ENCODE peak calls at places on chromosome 21, in four cellular contexts. I, E, H and B are unnamed samples. For H3K4me1, the result is how much of the 10 kb centered on the place peaks cover.

GRCh38 chr21:40845621-40846020 is 1.3 kb downstream of the DSCAM start:
- DNase-seq in I (no peak), E (no peak), H (no peak), B (no peak)

GRCh38 chr21:42650033-42650370 is 3.4 kb upstream of the PDE9A start:
- DNase-seq in I (no peak), E (peak), H (no peak), B (no peak)

GRCh38 chr21:32520885-32521735 is 64.2 kb downstream of the TCP10L start:
- DNase-seq in I (peak), E (peak), H (no peak), B (no peak)

GRCh38 chr21:28776251-28776650 is 216.4 kb downstream of the LTN1 start:
- DNase-seq in I (no peak), E (no peak), H (no peak), B (no peak)

GRCh38 chr21:46067505-46068201 is 30.3 kb upstream of the COL6A2 start:
- DNase-seq in I (no peak), E (peak), H (no peak), B (no peak)

GRCh38 chr21:45994086-45994661 is 12.6 kb downstream of the COL6A1 start:
- DNase-seq in I (peak), E (peak), H (no peak), B (no peak)

GRCh38 chr21:43318841-43319781 is 107.8 kb downstream of the SIK1 start:
- DNase-seq in I (no peak), E (no peak), H (no peak), B (no peak)

GRCh38 chr21:33372582-33372981 is 30.6 kb upstream of the IFNGR2 start:
- DNase-seq in I (no peak), E (no peak), H (no peak), B (no peak)

GRCh38 chr21:40381111-40381510 is 465.8 kb downstream of the DSCAM start:
- DNase-seq in I (no peak), E (no peak), H (no peak), B (no peak)

GRCh38 chr21:32367158-32367557 is 25.7 kb downstream of the URB1 start:
- DNase-seq in I (no peak), E (no peak), H (no peak), B (no peak)

GRCh38 chr21:36891692-36892091 is 74.8 kb downstream of the HLCS start:
- DNase-seq in I (no peak), E (no peak), H (no peak), B (no peak)

GRCh38 chr21:25977068-25977611 is 193.4 kb downstream of the APP start:
- DNase-seq in I (no peak), E (no peak), H (no peak), B (no peak)

GRCh38 chr21:42214921-42215320 is 4.0 kb upstream of the ABCG1 start:
- DNase-seq in I (no peak), E (no peak), H (no peak), B (no peak)

GRCh38 chr21:17554619-17555472 is 42.0 kb downstream of the CXADR start:
- DNase-seq in I (no peak), E (no peak), H (peak), B (no peak)

GRCh38 chr21:22890656-22891055 is 1892.4 kb downstream of the NCAM2 start:
- DNase-seq in I (no peak), E (no peak), H (no peak), B (no peak)

GRCh38 chr21:37045139-37045538 is 27.7 kb downstream of the PIGP start:
- DNase-seq in I (no peak), E (no peak), H (no peak), B (peak)

GRCh38 chr21:29434081-29434480 is 135.4 kb downstream of the BACH1 start:
- DNase-seq in I (no peak), E (no peak), H (no peak), B (no peak)

GRCh38 chr21:31078216-31078615 is 39.9 kb upstream of the KRTAP19-8 start:
- DNase-seq in I (no peak), E (no peak), H (no peak), B (no peak)

GRCh38 chr21:29145837-29146453 is 15.5 kb downstream of the MAP3K7CL start:
- DNase-seq in I (no peak), E (no peak), H (no peak), B (no peak)

GRCh38 chr21:32604484-32604883 is 7.7 kb downstream of the CFAP298 start:
- DNase-seq in I (no peak), E (no peak), H (no peak), B (no peak)

GRCh38 chr21:43331111-43331961 is 95.6 kb downstream of the SIK1 start:
- DNase-seq in I (no peak), E (no peak), H (no peak), B (no peak)

GRCh38 chr21:39851219-39851618 is 16.0 kb upstream of the PCP4 start:
- DNase-seq in I (no peak), E (no peak), H (no peak), B (no peak)

GRCh38 chr21:27693376-27693775 is 726.5 kb upstream of the ADAMTS5 start:
- DNase-seq in I (no peak), E (no peak), H (no peak), B (no peak)

GRCh38 chr21:29181799-29182470 is 51.5 kb downstream of the MAP3K7CL start:
- DNase-seq in I (peak), E (no peak), H (peak), B (no peak)

GRCh38 chr21:32359719-32360260 is 33.0 kb downstream of the URB1 start:
- DNase-seq in I (no peak), E (no peak), H (peak), B (no peak)

GRCh38 chr21:29433366-29434059 is 134.8 kb downstream of the BACH1 start:
- DNase-seq in I (no peak), E (no peak), H (no peak), B (no peak)

GRCh38 chr21:21232320-21232719 is 234.1 kb downstream of the NCAM2 start:
- DNase-seq in I (peak), E (no peak), H (no peak), B (no peak)

GRCh38 chr21:31276663-31277062 is 67.4 kb downstream of the TIAM1 start:
- DNase-seq in I (no peak), E (no peak), H (no peak), B (no peak)

GRCh38 chr21:37060296-37060695 is 12.6 kb downstream of the PIGP start:
- DNase-seq in I (peak), E (no peak), H (peak), B (no peak)

GRCh38 chr21:42850866-42851391 is 28.4 kb downstream of the WDR4 start:
- DNase-seq in I (no peak), E (no peak), H (peak), B (no peak)

DNA sequence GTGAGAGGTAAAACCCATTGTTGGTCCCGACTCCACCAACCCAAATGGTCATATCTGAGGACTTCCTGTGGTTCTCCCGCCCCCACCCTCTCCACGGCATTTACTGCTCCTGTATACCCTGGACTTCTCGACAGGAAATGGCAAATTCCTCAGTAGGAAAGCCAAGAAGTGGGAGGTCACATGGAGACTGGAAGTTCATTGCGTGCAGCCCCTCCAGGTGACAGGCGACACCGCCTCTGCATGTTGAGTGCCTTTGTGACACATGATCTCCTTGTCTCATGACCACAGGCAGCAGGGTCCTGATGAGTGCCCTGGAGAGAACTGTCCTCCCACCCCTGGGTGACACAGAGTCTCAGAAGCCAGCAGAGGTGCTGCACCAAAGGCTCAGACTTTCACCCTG is 24.2 kb downstream of the ERG start:
- DNase-seq in I (no peak), E (no peak), H (no peak), B (no peak)
- H3K4me1 ChIP-seq in I (under half), E (under half), H (under half), B (under half)

GRCh38 chr21:44510109-44510507 is 29.9 kb downstream of the KRTAP10-1 start:
- DNase-seq in I (no peak), E (no peak), H (no peak), B (no peak)

GRCh38 chr21:44509539-44509938 is 30.5 kb downstream of the KRTAP10-1 start:
- DNase-seq in I (no peak), E (no peak), H (no peak), B (no peak)

GRCh38 chr21:44508426-44508710 is 31.6 kb downstream of the KRTAP10-1 start:
- DNase-seq in I (no peak), E (no peak), H (no peak), B (no peak)

GRCh38 chr21:44507673-44508425 is 32.1 kb downstream of the KRTAP10-1 start:
- DNase-seq in I (no peak), E (no peak), H (no peak), B (no peak)

GRCh38 chr21:44508711-44509445 is 31.1 kb downstream of the KRTAP10-1 start:
- DNase-seq in I (no peak), E (no peak), H (no peak), B (no peak)
- H3K4me1 ChIP-seq in I (under half), E (under half), H (under half), B (under half)

DNA sequence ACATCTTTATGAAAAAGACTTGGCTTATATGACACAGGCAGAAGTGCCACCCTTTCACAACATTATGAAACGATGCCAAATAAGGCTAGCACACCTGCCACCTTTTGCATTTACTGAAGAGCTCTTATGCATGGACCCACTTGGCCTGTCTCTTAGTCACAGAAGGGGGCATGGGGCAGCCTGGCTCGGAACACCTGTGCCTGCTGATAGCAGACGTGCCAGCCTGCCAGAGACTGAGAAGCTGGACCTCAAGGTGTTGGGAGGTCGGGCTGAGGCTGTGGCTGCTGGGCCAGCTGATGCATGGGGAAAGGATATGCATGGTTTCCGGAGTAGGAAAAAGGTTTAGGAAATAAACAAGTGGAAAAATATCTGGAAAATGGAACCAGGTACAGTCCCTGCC is 21.5 kb downstream of the RCAN1 start:
- DNase-seq in I (no peak), E (no peak), H (no peak), B (no peak)
- H3K4me1 ChIP-seq in I (under half), E (under half), H (under half), B (under half)

GRCh38 chr21:44849616-44850130 is 23.8 kb downstream of the PTTG1IP start:
- DNase-seq in I (no peak), E (no peak), H (no peak), B (no peak)
- H3K4me1 ChIP-seq in I (under half), E (under half), H (under half), B (under half)